ENCODE peak calls at places on chromosome 13, in seven cellular contexts. Q is psoas muscle; W is CD4-positive, CD25-positive, alpha-beta regulatory T cell; T is lower lobe of right lung; P is PC-3; D is heart left ventricle; J is A549. L is an unnamed sample. For H3K4me1, the result is how much of the 10 kb centered on the place peaks cover.

GRCh38 chr13:77599351-77599750 is 63.8 kb downstream of the SCEL start:
- DNase-seq in Q (no peak), W (no peak), T (no peak), P (no peak), D (no peak), J (no peak), L (no peak)

GRCh38 chr13:50365683-50366391 is 350.6 kb downstream of the KCNRG start:
- DNase-seq in Q (no peak), W (peak), T (peak), P (peak), D (no peak), J (peak), L (no peak)

GRCh38 chr13:34356686-34357434 is 538.9 kb downstream of the RFC3 start:
- DNase-seq in Q (no peak), W (no peak), T (no peak), P (no peak), D (no peak), J (no peak), L (no peak)

GRCh38 chr13:98420560-98421175 is 156.2 kb downstream of the STK24 start:
- DNase-seq in Q (no peak), W (no peak), T (no peak), P (no peak), D (no peak), J (no peak), L (no peak)

GRCh38 chr13:58935689-58936088 is 1228.0 kb downstream of the DIAPH3 start:
- DNase-seq in Q (no peak), W (no peak), T (no peak), P (no peak), D (no peak), J (no peak), L (no peak)

GRCh38 chr13:30744056-30744684 is 8.8 kb downstream of the ALOX5AP start:
- DNase-seq in Q (no peak), W (peak), T (peak), P (peak), D (no peak), J (peak), L (no peak)

GRCh38 chr13:21871919-21872318 is 201.0 kb downstream of the FGF9 start:
- DNase-seq in Q (no peak), W (no peak), T (no peak), P (no peak), D (no peak), J (no peak), L (no peak)

GRCh38 chr13:74200081-74200480 is 65.9 kb upstream of the KLF12 start:
- DNase-seq in Q (no peak), W (no peak), T (no peak), P (no peak), D (no peak), J (no peak), L (no peak)

GRCh38 chr13:62875118-62875640 is 1459.5 kb upstream of the PCDH20 start:
- DNase-seq in Q (no peak), W (no peak), T (no peak), P (peak), D (no peak), J (no peak), L (no peak)

GRCh38 chr13:43030548-43030947 is 7.2 kb downstream of the DNAJC15 start:
- DNase-seq in Q (no peak), W (no peak), T (no peak), P (no peak), D (no peak), J (no peak), L (no peak)

GRCh38 chr13:96984061-96984508 is 10.2 kb downstream of the OXGR1 start:
- DNase-seq in Q (no peak), W (no peak), T (peak), P (peak), D (peak), J (no peak), L (peak)

GRCh38 chr13:85148009-85148408 is 651.2 kb downstream of the SLITRK6 start:
- DNase-seq in Q (no peak), W (no peak), T (no peak), P (no peak), D (no peak), J (peak), L (no peak)

GRCh38 chr13:64909184-64909583 is 2321.0 kb downstream of the PCDH9 start:
- DNase-seq in Q (no peak), W (no peak), T (no peak), P (no peak), D (no peak), J (no peak), L (no peak)

DNA sequence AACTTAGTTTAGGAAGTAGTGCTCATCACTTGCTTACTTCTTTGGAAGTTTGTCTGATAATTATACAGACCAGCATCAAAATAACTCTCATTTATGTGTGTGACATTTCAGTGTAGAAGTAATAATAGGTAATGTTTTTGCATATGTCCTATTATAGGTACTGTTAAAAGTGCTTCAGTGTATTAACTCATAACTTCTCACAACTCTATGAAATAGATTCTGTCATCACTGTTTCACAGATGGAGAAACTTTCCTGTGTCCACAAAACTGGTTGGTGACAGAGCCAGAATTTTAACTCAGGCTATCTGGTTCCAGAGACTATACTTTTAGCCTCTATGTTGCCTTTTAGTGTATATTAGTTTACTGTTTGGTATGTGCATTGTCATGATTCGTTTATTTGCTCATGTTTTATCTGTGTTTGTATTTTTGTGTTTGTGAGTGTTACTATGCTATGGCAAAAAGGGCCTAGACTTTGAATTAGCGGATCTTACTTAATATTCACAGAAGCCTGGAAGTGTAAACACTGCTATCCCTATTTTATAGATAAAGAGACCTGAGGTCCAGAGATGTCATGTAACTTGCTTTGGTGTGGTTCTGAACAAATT is 12.7 kb downstream of the LPAR6 start:
- DNase-seq in Q (no peak), W (no peak), T (no peak), P (peak), D (no peak), J (no peak), L (no peak)
- H3K4me1 ChIP-seq in Q (under half), W (half or more), T (half or more), P (under half), D (under half), J (under half), L (under half)

GRCh38 chr13:67042556-67042955 is 187.6 kb downstream of the PCDH9 start:
- DNase-seq in Q (no peak), W (no peak), T (no peak), P (no peak), D (no peak), J (no peak), L (no peak)

GRCh38 chr13:67048084-67048792 is 181.9 kb downstream of the PCDH9 start:
- DNase-seq in Q (no peak), W (no peak), T (no peak), P (no peak), D (no peak), J (no peak), L (no peak)

GRCh38 chr13:67048793-67049150 is 181.4 kb downstream of the PCDH9 start:
- DNase-seq in Q (no peak), W (no peak), T (no peak), P (no peak), D (no peak), J (no peak), L (no peak)

GRCh38 chr13:67043901-67044300 is 186.2 kb downstream of the PCDH9 start:
- DNase-seq in Q (no peak), W (no peak), T (no peak), P (no peak), D (no peak), J (no peak), L (no peak)

DNA sequence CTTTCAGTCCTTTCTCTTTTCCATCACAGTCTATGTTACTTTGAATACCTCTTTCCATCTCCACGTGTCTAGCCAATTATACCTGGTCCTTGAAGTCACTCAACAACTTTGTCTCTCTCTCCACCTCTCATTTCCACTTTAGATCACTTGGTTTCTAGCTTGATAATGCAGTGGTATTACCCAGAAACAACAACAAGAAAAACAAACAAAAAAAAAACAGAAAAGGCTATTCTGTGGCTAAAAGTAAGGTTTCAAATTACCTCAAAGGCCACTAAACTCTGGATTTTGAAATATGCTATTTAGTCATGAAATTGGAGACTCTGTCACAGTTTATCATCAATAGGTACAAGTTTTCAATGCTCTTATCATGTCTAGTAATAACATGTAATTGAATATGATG is 184.8 kb downstream of the PCDH9 start:
- DNase-seq in Q (no peak), W (no peak), T (no peak), P (no peak), D (no peak), J (no peak), L (no peak)
- H3K27ac ChIP-seq in Q (no peak), W (no peak), T (no peak), P (no peak), D (no peak), J (no peak), L (no peak)

DNA sequence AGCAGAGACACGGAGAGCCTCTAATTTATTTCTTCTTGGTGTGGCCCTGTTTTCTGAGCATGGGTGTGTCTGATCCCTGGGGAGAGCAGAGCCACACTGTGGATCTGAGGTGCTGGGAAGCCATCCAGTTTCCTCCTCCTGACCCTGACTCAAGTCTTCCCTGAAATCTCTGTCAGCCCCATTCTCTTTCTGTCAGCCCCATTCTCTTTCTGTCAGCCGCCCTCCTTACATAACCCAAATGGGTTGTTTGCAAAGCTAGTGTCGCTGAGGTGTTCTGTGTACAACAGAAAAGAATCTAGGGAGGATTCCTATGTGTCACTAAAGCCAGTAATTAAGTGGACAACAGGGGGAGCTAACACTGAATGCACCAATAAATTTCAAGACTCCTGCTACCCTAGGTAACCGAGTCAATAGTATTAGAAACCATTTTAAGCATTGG is 50.2 kb downstream of the LRCH1 start:
- DNase-seq in Q (no peak), W (no peak), T (no peak), P (peak), D (no peak), J (peak), L (no peak)
- H3K4me1 ChIP-seq in Q (under half), W (under half), T (half or more), P (under half), D (half or more), J (half or more), L (under half)

GRCh38 chr13:113077953-113078894 is 27.4 kb upstream of the F7 start:
- DNase-seq in Q (peak), W (no peak), T (peak), P (no peak), D (no peak), J (no peak), L (no peak)
- H3K27ac ChIP-seq in Q (no peak), W (no peak), T (no peak), P (no peak), D (no peak), J (no peak), L (no peak)

DNA sequence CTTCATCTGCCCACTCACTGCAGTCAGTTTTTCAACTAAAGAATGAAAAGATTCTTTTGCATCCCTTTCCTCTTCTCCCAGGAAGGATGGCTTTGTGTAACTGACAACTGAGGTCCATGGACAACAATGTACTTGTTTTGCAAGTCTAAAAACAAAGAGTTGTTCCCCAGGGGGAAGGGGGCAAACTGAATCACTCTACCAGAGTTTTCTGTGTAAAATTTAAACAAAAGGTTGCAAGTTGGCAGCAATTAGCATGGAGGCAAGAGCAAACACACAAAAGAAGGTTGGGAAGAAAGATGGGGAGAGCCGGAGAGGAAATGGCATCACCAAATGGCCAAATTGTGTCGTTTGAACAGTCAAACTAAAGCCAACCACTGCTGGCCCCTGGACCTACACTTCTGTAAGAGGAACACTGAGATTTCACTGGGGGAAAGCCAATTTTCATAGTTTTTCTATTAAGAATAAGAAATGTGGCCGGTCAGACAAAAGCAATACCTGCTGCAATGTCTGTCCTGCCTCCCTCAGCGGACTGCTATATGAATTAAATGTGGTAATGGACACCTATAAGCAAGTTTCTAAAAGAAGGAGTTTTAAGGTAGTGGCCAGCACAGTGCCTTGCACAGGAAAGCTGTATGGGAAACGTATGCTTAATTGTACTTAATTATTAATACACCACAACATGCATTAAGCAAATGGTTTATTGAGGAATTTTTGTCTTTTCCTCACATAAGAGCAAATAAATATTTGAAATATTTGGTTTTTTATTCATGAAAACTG is 16.1 kb upstream of the SACS start:
- DNase-seq in Q (no peak), W (no peak), T (no peak), P (no peak), D (no peak), J (no peak), L (no peak)
- H3K4me1 ChIP-seq in Q (under half), W (under half), T (under half), P (under half), D (under half), J (under half), L (under half)

GRCh38 chr13:102642475-102642874 is 45.7 kb downstream of the TPP2 start:
- DNase-seq in Q (peak), W (no peak), T (peak), P (no peak), D (peak), J (no peak), L (peak)
- H3K27ac ChIP-seq in Q (peak), W (no peak), T (no peak), P (no peak), D (no peak), J (no peak), L (no peak)

DNA sequence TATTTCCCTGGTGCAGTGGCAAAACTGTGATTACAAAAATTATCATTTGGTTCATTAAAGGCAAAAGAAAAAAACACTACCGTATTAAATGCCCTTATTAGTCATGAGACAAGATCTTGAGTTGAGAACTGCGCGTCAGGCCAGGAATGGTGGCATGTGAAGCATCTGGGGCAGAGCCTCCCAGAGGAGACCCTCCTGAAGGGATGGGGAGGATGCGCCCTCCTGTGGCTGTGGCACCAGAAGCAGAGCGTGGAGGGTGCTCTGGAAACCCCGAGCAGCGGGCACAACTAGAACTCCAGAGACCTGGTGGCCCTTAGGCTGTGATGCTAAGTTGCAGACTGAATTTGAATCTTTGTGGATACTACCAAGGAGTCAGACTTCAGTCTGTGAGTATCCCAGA is 11.5 kb downstream of the CUL4A start:
- DNase-seq in Q (no peak), W (no peak), T (no peak), P (no peak), D (peak), J (peak), L (no peak)
- H3K4me1 ChIP-seq in Q (under half), W (under half), T (under half), P (under half), D (half or more), J (under half), L (under half)

DNA sequence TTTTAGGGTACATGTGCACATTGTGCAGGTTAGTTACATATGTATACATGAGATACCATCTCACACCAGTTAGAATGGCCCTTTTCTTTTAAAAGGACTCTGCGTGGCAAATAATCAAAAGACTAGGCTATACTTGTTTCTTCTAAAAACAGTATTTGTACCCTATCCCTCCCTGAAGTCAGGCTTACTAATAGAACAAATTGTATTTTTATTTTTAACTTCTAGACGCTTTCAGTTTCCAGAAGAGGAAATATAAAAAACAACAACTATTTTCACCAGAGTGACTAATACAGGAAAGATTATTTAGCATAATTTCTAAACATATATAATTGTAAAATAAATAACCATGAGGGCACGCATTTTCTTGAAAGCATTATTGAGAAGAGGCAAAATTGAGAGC is 83.6 kb downstream of the ITGBL1 start:
- DNase-seq in Q (no peak), W (no peak), T (no peak), P (no peak), D (no peak), J (no peak), L (no peak)
- H3K27ac ChIP-seq in Q (no peak), W (no peak), T (no peak), P (peak), D (no peak), J (no peak), L (no peak)

GRCh38 chr13:110374644-110375370 is 67.7 kb downstream of the COL4A2 start:
- DNase-seq in Q (no peak), W (no peak), T (no peak), P (no peak), D (no peak), J (no peak), L (no peak)
- H3K4me1 ChIP-seq in Q (under half), W (under half), T (under half), P (under half), D (half or more), J (under half), L (under half)